ENCODE peak calls at places on chromosomes 11 and 22, in five cellular contexts. E, O, D, T and C are unnamed samples.

GRCh38 chr11:105447936-105448702 is 161.8 kb upstream of the GRIA4 start:
- DNase-seq in O (no peak), D (no peak), T (no peak), E (no peak), C (no peak)

GRCh38 chr11:71977743-71978418 is 20.8 kb upstream of the IL18BP start:
- DNase-seq in T (peak; percentile 15), D (peak; percentile 74), E (peak; percentile 47), O (peak; percentile 67), C (peak; percentile 24)

GRCh38 chr11:79092791-79093313 is 348.0 kb downstream of the TENM4 start:
- DNase-seq in E (no peak), D (peak; percentile 49), O (peak; percentile 26), T (peak; percentile 100), C (peak; percentile 100)

GRCh38 chr11:61152816-61153592 is 8.2 kb downstream of the VPS37C start:
- DNase-seq in E (no peak), T (peak; percentile 82), D (no peak), O (peak; percentile 32), C (peak; percentile 86)

GRCh38 chr11:57761301-57762234 is at the start of gene CTNND1:
- DNase-seq in D (peak; percentile 99), E (peak; percentile 93), O (peak; percentile 97), T (peak; percentile 96), C (peak; percentile 99)

GRCh38 chr11:108734956-108735559 is 70.2 kb downstream of the DDX10 start:
- DNase-seq in T (no peak), E (peak; percentile 19), D (peak; percentile 72), O (peak; percentile 44), C (no peak)

GRCh38 chr11:86596861-86597632 is 75.4 kb downstream of the ME3 start:
- DNase-seq in E (no peak), O (peak; percentile 95), T (peak; percentile 21), D (no peak), C (peak; percentile 42)

GRCh38 chr11:58564226-58564625 is 11.4 kb downstream of the LPXN start:
- DNase-seq in O (no peak), D (no peak), T (no peak), E (no peak), C (no peak)

GRCh38 chr11:17408026-17408425 is 19.6 kb upstream of the KCNJ11 start:
- DNase-seq in O (no peak), D (no peak), T (no peak), E (no peak), C (no peak)

GRCh38 chr22:22462813-22463567 is 45.6 kb downstream of the ZNF280B start:
- DNase-seq in O (peak; percentile 2), T (no peak), E (peak; percentile 33), D (peak; percentile 45), C (no peak)

GRCh38 chr11:17734986-17735822 is 623 bp downstream of the KCNC1 start:
- DNase-seq in T (peak; percentile 64), E (peak; percentile 94), O (peak; percentile 66), D (peak; percentile 63), C (peak; percentile 79)

GRCh38 chr22:39135092-39135896 is 17.2 kb downstream of the CBX7 start:
- DNase-seq in T (no peak), D (peak; percentile 64), E (peak; percentile 87), O (peak; percentile 39), C (peak; percentile 25)

GRCh38 chr22:36773935-36774334 is 2.0 kb downstream of the IFT27 start:
- DNase-seq in T (no peak), D (peak; percentile 45), E (peak; percentile 37), O (peak; percentile 23), C (peak; percentile 47)

GRCh38 chr11:102709211-102709980 is 3.8 kb upstream of the MMP27 start:
- DNase-seq in O (no peak), D (no peak), E (no peak), T (no peak), C (no peak)

GRCh38 chr11:113881856-113882255 is 6.5 kb upstream of the USP28 start:
- DNase-seq in D (no peak), O (no peak), T (no peak), E (no peak), C (peak; percentile 13)

GRCh38 chr11:116454020-116454645 is 318.7 kb downstream of the BUD13 start:
- DNase-seq in E (peak; percentile 60), D (peak; percentile 70), T (peak; percentile 12), O (peak; percentile 65), C (peak; percentile 28)

GRCh38 chr11:77560605-77561004 is 29.1 kb upstream of the AQP11 start:
- DNase-seq in O (no peak), D (peak; percentile 32), T (peak; percentile 47), E (no peak), C (peak; percentile 59)

GRCh38 chr11:36564376-36565032 is 3.3 kb upstream of the RAG1 start:
- DNase-seq in E (peak; percentile 78), D (peak; percentile 94), T (peak; percentile 23), O (peak; percentile 64), C (peak; percentile 46)

GRCh38 chr11:62242021-62242420 is at the start of gene SCGB1D2:
- DNase-seq in O (no peak), T (no peak), D (no peak), E (peak; percentile 15), C (no peak)

GRCh38 chr11:67274768-67275605 is 8.7 kb downstream of the GRK2 start:
- DNase-seq in T (no peak), E (no peak), O (no peak), D (no peak), C (no peak)

GRCh38 chr11:10715571-10715970 is 22.0 kb upstream of the IRAG1 start:
- DNase-seq in O (no peak), E (no peak), D (no peak), T (no peak), C (peak; percentile 36)
- TF ChIP-seq EZH2 in O (no peak), E (no peak), D (no peak), T (no peak), C (no peak)

GRCh38 chr11:46333129-46333947 is 13.9 kb upstream of the DGKZ start:
- DNase-seq in T (no peak), O (no peak), D (peak; percentile 64), E (peak; percentile 61), C (no peak)
- TF ChIP-seq EZH2 in T (peak; percentile 56), O (peak; percentile 94), D (no peak), E (no peak), C (peak; percentile 85)

DNA sequence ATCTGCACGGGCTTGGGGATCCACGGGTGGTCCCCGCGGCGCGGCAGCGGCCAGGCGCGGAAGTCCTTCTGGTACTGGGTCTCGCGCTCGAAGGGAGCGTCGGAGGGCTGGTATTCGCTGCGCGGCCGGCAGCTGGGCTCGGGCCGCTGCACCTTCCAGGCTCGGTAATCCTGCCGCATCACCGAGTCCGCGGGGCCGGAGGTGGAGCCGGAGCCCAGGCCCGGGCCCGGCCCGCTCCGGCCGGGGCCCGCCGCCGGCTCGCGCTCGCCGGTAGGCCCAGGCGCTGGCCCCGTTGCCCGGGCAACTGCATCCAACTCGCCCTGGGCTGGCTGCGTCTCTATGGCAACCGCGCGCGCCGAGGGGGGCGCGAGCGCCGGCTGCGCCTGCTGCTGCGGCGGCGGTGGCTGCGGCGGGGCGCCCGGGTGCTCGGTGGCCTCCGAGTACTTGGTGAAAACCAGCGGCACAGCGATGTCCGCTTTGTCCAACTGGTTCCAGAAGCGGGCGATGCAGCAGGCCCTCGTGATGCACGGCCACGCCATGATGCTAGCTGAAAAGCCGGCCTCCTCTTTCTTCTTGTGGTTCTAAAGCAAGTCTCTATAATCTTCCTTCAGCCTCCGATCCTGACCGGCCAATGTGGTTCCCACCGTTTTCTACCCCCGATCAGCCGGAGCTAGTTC is 869 bp downstream of the MAP6 start:
- DNase-seq in O (peak; percentile 21), E (peak; percentile 94), T (peak; percentile 15), D (peak; percentile 70), C (peak; percentile 45)
- TF ChIP-seq EZH2 in O (peak; percentile 96), E (no peak), T (no peak), D (no peak), C (no peak)

DNA sequence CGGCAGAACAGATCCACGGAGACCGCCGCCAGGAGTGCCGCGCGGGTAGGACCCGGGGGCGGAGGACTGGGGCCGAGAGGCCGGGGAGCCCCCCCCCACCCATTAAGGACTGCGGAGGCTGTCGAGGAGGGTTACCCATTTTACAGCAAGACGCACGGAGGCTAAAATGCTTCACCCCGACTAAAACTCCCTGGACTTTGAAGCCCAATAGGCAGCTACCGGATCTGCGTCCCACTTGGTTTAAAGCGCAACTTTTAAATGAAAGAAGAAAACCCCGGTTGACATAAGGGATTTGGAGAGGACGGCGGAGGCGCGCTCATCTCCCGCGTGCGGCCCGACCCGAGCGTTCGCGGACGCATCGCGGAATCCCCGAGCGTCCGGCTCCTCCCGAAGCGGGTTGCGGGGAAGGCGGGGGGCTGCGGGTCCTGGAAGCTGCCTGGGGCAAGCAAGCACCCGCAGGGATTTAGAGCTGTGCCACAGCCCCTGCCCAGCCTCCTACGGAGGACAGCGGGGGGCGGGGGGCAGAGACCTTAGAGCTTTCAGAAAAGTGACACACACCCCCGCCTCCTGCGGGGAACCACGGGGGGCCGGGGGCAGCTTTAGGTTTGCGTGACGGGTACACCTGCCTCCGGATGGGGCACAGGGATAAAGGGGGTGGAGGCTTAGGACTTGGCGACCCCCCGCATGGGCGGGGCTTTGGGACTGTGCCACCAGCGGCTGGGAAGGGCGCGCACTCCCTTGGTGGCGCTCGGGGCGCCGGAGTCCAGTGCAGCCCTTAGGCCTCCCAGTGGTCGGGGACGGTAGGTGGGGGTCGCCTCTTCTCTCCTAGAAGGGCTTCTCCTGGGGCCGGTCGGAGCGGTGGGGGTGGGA is 761 bp upstream of the CELSR1 start:
- DNase-seq in O (no peak), T (peak; percentile 57), E (peak; percentile 79), D (peak; percentile 31), C (peak; percentile 65)
- TF ChIP-seq EZH2 in O (peak; percentile 74), T (no peak), E (peak; percentile 58), D (no peak), C (peak; percentile 42)